ENCODE peak calls at places on chromosomes 3 and 15, in five cellular contexts. P is activated T-cell treated with anti-CD3 and anti-CD28 coated beads for 4 hours; Q is mammary epithelial cell; A is activated CD4-positive, alpha-beta T cell treated with anti-CD3 and anti-CD28 coated beads, Interleukin-2, amount 50 U/mL, for 48 hours; L is activated naive CD4-positive, alpha-beta T cell. Y is an unnamed sample.

GRCh38 chr3:123336441-123336851 is 112.4 kb downstream of the ADCY5 start:
- DNase-seq in P (no peak), Q (no peak), A (no peak), L (no peak), Y (no peak)

GRCh38 chr3:123723527-123724168 is 138.8 kb upstream of the HACD2 start:
- DNase-seq in P (peak), Q (peak), A (peak), L (no peak), Y (peak)

GRCh38 chr3:132898131-132898530 is 140.1 kb upstream of the TMEM108 start:
- DNase-seq in P (no peak), Q (no peak), A (no peak), L (no peak), Y (no peak)

GRCh38 chr3:139198929-139199328 is 144.9 kb upstream of the MRPS22 start:
- DNase-seq in P (no peak), Q (peak), A (no peak), L (no peak), Y (no peak)

GRCh38 chr15:40091861-40092415 is 16.7 kb downstream of the BMF start:
- DNase-seq in P (no peak), Q (no peak), A (no peak), L (no peak), Y (no peak)

GRCh38 chr3:25292604-25293003 is 135.5 kb upstream of the RARB start:
- DNase-seq in P (no peak), Q (peak), A (no peak), L (no peak), Y (no peak)

GRCh38 chr15:35260961-35261360 is 175.9 kb upstream of the NANOGP8 start:
- DNase-seq in P (no peak), Q (no peak), A (no peak), L (no peak), Y (no peak)

GRCh38 chr3:38738630-38739395 is 77.2 kb downstream of the SCN10A start:
- DNase-seq in P (no peak), Q (peak), A (peak), L (no peak), Y (no peak)

GRCh38 chr15:53197426-53197839 is 407.3 kb upstream of the ONECUT1 start:
- DNase-seq in P (no peak), Q (peak), A (peak), L (no peak), Y (peak)

GRCh38 chr3:139695007-139695406 is 17.2 kb upstream of the NMNAT3 start:
- DNase-seq in P (no peak), Q (no peak), A (no peak), L (no peak), Y (no peak)

GRCh38 chr3:25117005-25117593 is 311.0 kb upstream of the RARB start:
- DNase-seq in P (no peak), Q (no peak), A (no peak), L (no peak), Y (no peak)

GRCh38 chr15:76678766-76679165 is 226.4 kb downstream of the SCAPER start:
- DNase-seq in P (no peak), Q (no peak), A (no peak), L (no peak), Y (no peak)

GRCh38 chr15:60070838-60071493 is 66.9 kb downstream of the FOXB1 start:
- DNase-seq in P (no peak), Q (peak), A (no peak), L (no peak), Y (no peak)

GRCh38 chr3:138347084-138347483 is 1.3 kb upstream of the MRAS start:
- DNase-seq in P (no peak), Q (no peak), A (no peak), L (no peak), Y (no peak)

GRCh38 chr3:171457263-171458055 is 2.7 kb downstream of the TNIK start:
- DNase-seq in P (no peak), Q (no peak), A (peak), L (no peak), Y (no peak)

GRCh38 chr3:134029734-134030381 is at the start of gene SLCO2A1:
- DNase-seq in P (no peak), Q (peak), A (no peak), L (no peak), Y (no peak)

GRCh38 chr3:193744822-193745684 is 152.0 kb downstream of the OPA1 start:
- DNase-seq in P (no peak), Q (no peak), A (no peak), L (no peak), Y (peak)

GRCh38 chr3:104279617-104280016 is 1087.1 kb upstream of the ALCAM start:
- DNase-seq in P (no peak), Q (peak), A (no peak), L (no peak), Y (no peak)

GRCh38 chr3:122030381-122031122 is 8.5 kb upstream of the ILDR1 start:
- DNase-seq in P (no peak), Q (no peak), A (no peak), L (no peak), Y (no peak)

GRCh38 chr15:62164500-62165028 is 521 bp downstream of the C2CD4B start:
- DNase-seq in P (no peak), Q (peak), A (peak), L (no peak), Y (no peak)

Y was measured in NCI-H2081 treated with DMSO at 0.1 percent for 48 hours.